ENCODE peak calls at places on chromosome 16, in nine cellular contexts. C is fibroblast of pulmonary artery; Z is NCI-H2081; O is T-helper 2 cell; W is GM10248; I is AG04450; B is AML-193; A is left colon; R is CD8-positive, alpha-beta T cell. T is an unnamed sample.

GRCh38 chr16:65235339-65236177 is 113.7 kb upstream of the CDH11 start:
- DNase-seq in Z (no peak), B (no peak), O (no peak), I (no peak), C (no peak), A (no peak), R (no peak), W (no peak), T (no peak)

GRCh38 chr16:83227336-83227735 is 580.4 kb upstream of the HSBP1 start:
- DNase-seq in W (no peak), I (no peak), A (no peak), Z (peak), O (no peak), C (no peak), B (no peak), R (no peak), T (no peak)

GRCh38 chr16:88331989-88332920 is 50.5 kb upstream of the ZNF469 start:
- DNase-seq in O (no peak), A (peak), I (peak), R (no peak), W (no peak), C (peak), Z (no peak), B (no peak), T (peak)

GRCh38 chr16:3036726-3037315 is at the start of gene BICDL2:
- DNase-seq in Z (no peak), W (no peak), C (no peak), A (peak), B (no peak), R (no peak), O (no peak), I (no peak), T (no peak)

GRCh38 chr16:75198135-75198600 is 8.8 kb downstream of the CTRB2 start:
- DNase-seq in W (no peak), A (no peak), B (no peak), C (peak), O (no peak), R (no peak), Z (no peak), I (peak), T (no peak)

GRCh38 chr16:86772671-86773338 is 194.5 kb downstream of the FOXL1 start:
- DNase-seq in C (peak), A (no peak), R (no peak), W (no peak), O (no peak), I (peak), B (no peak), Z (no peak), T (peak)

GRCh38 chr16:28846933-28847273 is 755 bp upstream of the TUFM start:
- DNase-seq in C (no peak), I (no peak), A (no peak), O (no peak), B (no peak), W (no peak), Z (no peak), R (no peak), T (no peak)

GRCh38 chr16:79911660-79912059 is 311.1 kb upstream of the MAF start:
- DNase-seq in C (no peak), R (no peak), B (no peak), A (no peak), O (no peak), I (no peak), W (no peak), Z (no peak), T (no peak)

GRCh38 chr16:22948058-22948602 is 134.2 kb downstream of the HS3ST2 start:
- DNase-seq in R (no peak), Z (no peak), I (no peak), O (no peak), C (no peak), B (no peak), A (no peak), W (peak), T (no peak)

GRCh38 chr16:4613636-4614570 is 785 bp downstream of the UBALD1 start:
- DNase-seq in O (no peak), Z (peak), W (peak), A (peak), B (no peak), R (no peak), I (no peak), C (peak), T (no peak)

GRCh38 chr16:2874584-2875362 is 8.2 kb upstream of the FLYWCH2 start:
- DNase-seq in R (peak), I (no peak), W (peak), A (peak), Z (peak), C (peak), O (peak), B (peak), T (no peak)